ENCODE peak calls at places on chromosomes 12 and 14, in nine cellular contexts. One of them, this sample, is unnamed.

GRCh38 chr12:87136330-87136976 is 880.3 kb upstream of the MGAT4C start:
- DNase-seq in SW 1271: no peak
- DNase-seq in effector memory CD4-positive, alpha-beta T cell: no peak
- DNase-seq in kidney tubule cell: peak
- DNase-seq in lower lobe of right lung: no peak
- DNase-seq in activated naive CD4-positive, alpha-beta T cell treated with anti-CD3 and anti-CD28 coated beads, Interleukin-2, amount 10 ng/mL, durations not matched to agents 7 days and 5 days: no peak
- DNase-seq in AG09319: no peak
- DNase-seq in GM12878: no peak
- DNase-seq in fibroblast of the aortic adventitia: peak
- DNase-seq in this sample: no peak

GRCh38 chr14:37597538-37598084 is 2.2 kb downstream of the TTC6 start:
- DNase-seq in SW 1271: no peak
- DNase-seq in effector memory CD4-positive, alpha-beta T cell: no peak
- DNase-seq in kidney tubule cell: peak
- DNase-seq in lower lobe of right lung: no peak
- DNase-seq in activated naive CD4-positive, alpha-beta T cell treated with anti-CD3 and anti-CD28 coated beads, Interleukin-2, amount 10 ng/mL, durations not matched to agents 7 days and 5 days: no peak
- DNase-seq in AG09319: no peak
- DNase-seq in GM12878: no peak
- DNase-seq in fibroblast of the aortic adventitia: no peak
- DNase-seq in this sample: no peak

GRCh38 chr12:31321565-31322228 is 4.3 kb downstream of the SINHCAF start:
- DNase-seq in SW 1271: no peak
- DNase-seq in effector memory CD4-positive, alpha-beta T cell: no peak
- DNase-seq in kidney tubule cell: peak
- DNase-seq in lower lobe of right lung: no peak
- DNase-seq in activated naive CD4-positive, alpha-beta T cell treated with anti-CD3 and anti-CD28 coated beads, Interleukin-2, amount 10 ng/mL, durations not matched to agents 7 days and 5 days: no peak
- DNase-seq in AG09319: no peak
- DNase-seq in GM12878: no peak
- DNase-seq in fibroblast of the aortic adventitia: peak
- DNase-seq in this sample: no peak

GRCh38 chr12:64059685-64060084 is 162.4 kb downstream of the KICS2 start:
- DNase-seq in SW 1271: no peak
- DNase-seq in effector memory CD4-positive, alpha-beta T cell: no peak
- DNase-seq in kidney tubule cell: no peak
- DNase-seq in lower lobe of right lung: no peak
- DNase-seq in activated naive CD4-positive, alpha-beta T cell treated with anti-CD3 and anti-CD28 coated beads, Interleukin-2, amount 10 ng/mL, durations not matched to agents 7 days and 5 days: no peak
- DNase-seq in AG09319: no peak
- DNase-seq in GM12878: no peak
- DNase-seq in fibroblast of the aortic adventitia: no peak
- DNase-seq in this sample: no peak

GRCh38 chr14:77043177-77043983 is 14.9 kb upstream of the IRF2BPL start:
- DNase-seq in SW 1271: no peak
- DNase-seq in effector memory CD4-positive, alpha-beta T cell: no peak
- DNase-seq in kidney tubule cell: peak
- DNase-seq in lower lobe of right lung: no peak
- DNase-seq in activated naive CD4-positive, alpha-beta T cell treated with anti-CD3 and anti-CD28 coated beads, Interleukin-2, amount 10 ng/mL, durations not matched to agents 7 days and 5 days: peak
- DNase-seq in AG09319: peak
- DNase-seq in GM12878: peak
- DNase-seq in fibroblast of the aortic adventitia: peak
- DNase-seq in this sample: peak

GRCh38 chr14:101535232-101535631 is 26.1 kb upstream of the DIO3 start:
- DNase-seq in SW 1271: no peak
- DNase-seq in effector memory CD4-positive, alpha-beta T cell: no peak
- DNase-seq in kidney tubule cell: no peak
- DNase-seq in lower lobe of right lung: no peak
- DNase-seq in activated naive CD4-positive, alpha-beta T cell treated with anti-CD3 and anti-CD28 coated beads, Interleukin-2, amount 10 ng/mL, durations not matched to agents 7 days and 5 days: peak
- DNase-seq in AG09319: no peak
- DNase-seq in GM12878: no peak
- DNase-seq in fibroblast of the aortic adventitia: no peak
- DNase-seq in this sample: peak

GRCh38 chr12:52739963-52740362 is 36.6 kb upstream of the KRT77 start:
- DNase-seq in SW 1271: no peak
- DNase-seq in effector memory CD4-positive, alpha-beta T cell: no peak
- DNase-seq in kidney tubule cell: no peak
- DNase-seq in lower lobe of right lung: no peak
- DNase-seq in activated naive CD4-positive, alpha-beta T cell treated with anti-CD3 and anti-CD28 coated beads, Interleukin-2, amount 10 ng/mL, durations not matched to agents 7 days and 5 days: no peak
- DNase-seq in AG09319: no peak
- DNase-seq in GM12878: no peak
- DNase-seq in fibroblast of the aortic adventitia: no peak
- DNase-seq in this sample: no peak

GRCh38 chr14:68931063-68931462 is 48.0 kb downstream of the ACTN1 start:
- DNase-seq in SW 1271: no peak
- DNase-seq in effector memory CD4-positive, alpha-beta T cell: no peak
- DNase-seq in kidney tubule cell: no peak
- DNase-seq in lower lobe of right lung: no peak
- DNase-seq in activated naive CD4-positive, alpha-beta T cell treated with anti-CD3 and anti-CD28 coated beads, Interleukin-2, amount 10 ng/mL, durations not matched to agents 7 days and 5 days: no peak
- DNase-seq in AG09319: no peak
- DNase-seq in GM12878: no peak
- DNase-seq in fibroblast of the aortic adventitia: no peak
- DNase-seq in this sample: no peak

GRCh38 chr12:29131539-29131938 is 17.5 kb upstream of the FAR2 start:
- DNase-seq in SW 1271: no peak
- DNase-seq in effector memory CD4-positive, alpha-beta T cell: no peak
- DNase-seq in kidney tubule cell: no peak
- DNase-seq in lower lobe of right lung: no peak
- DNase-seq in activated naive CD4-positive, alpha-beta T cell treated with anti-CD3 and anti-CD28 coated beads, Interleukin-2, amount 10 ng/mL, durations not matched to agents 7 days and 5 days: no peak
- DNase-seq in AG09319: no peak
- DNase-seq in GM12878: no peak
- DNase-seq in fibroblast of the aortic adventitia: peak
- DNase-seq in this sample: no peak

GRCh38 chr12:12872139-12872933 is 19.0 kb upstream of the GPRC5A start:
- DNase-seq in SW 1271: peak
- DNase-seq in effector memory CD4-positive, alpha-beta T cell: no peak
- DNase-seq in kidney tubule cell: peak
- DNase-seq in lower lobe of right lung: peak
- DNase-seq in activated naive CD4-positive, alpha-beta T cell treated with anti-CD3 and anti-CD28 coated beads, Interleukin-2, amount 10 ng/mL, durations not matched to agents 7 days and 5 days: no peak
- DNase-seq in AG09319: no peak
- DNase-seq in GM12878: no peak
- DNase-seq in fibroblast of the aortic adventitia: peak
- DNase-seq in this sample: no peak

GRCh38 chr12:22974865-22975264 is 349.9 kb downstream of the ETNK1 start:
- DNase-seq in SW 1271: peak
- DNase-seq in effector memory CD4-positive, alpha-beta T cell: no peak
- DNase-seq in kidney tubule cell: peak
- DNase-seq in lower lobe of right lung: no peak
- DNase-seq in activated naive CD4-positive, alpha-beta T cell treated with anti-CD3 and anti-CD28 coated beads, Interleukin-2, amount 10 ng/mL, durations not matched to agents 7 days and 5 days: no peak
- DNase-seq in AG09319: peak
- DNase-seq in GM12878: no peak
- DNase-seq in fibroblast of the aortic adventitia: peak
- DNase-seq in this sample: no peak

GRCh38 chr12:80168936-80169335 is 69.6 kb downstream of the OTOGL start:
- DNase-seq in SW 1271: no peak
- DNase-seq in effector memory CD4-positive, alpha-beta T cell: no peak
- DNase-seq in kidney tubule cell: no peak
- DNase-seq in lower lobe of right lung: no peak
- DNase-seq in activated naive CD4-positive, alpha-beta T cell treated with anti-CD3 and anti-CD28 coated beads, Interleukin-2, amount 10 ng/mL, durations not matched to agents 7 days and 5 days: no peak
- DNase-seq in AG09319: no peak
- DNase-seq in GM12878: no peak
- DNase-seq in fibroblast of the aortic adventitia: no peak
- DNase-seq in this sample: no peak

GRCh38 chr14:100187247-100187833 is 27.9 kb upstream of the DEGS2 start:
- DNase-seq in SW 1271: no peak
- DNase-seq in effector memory CD4-positive, alpha-beta T cell: no peak
- DNase-seq in kidney tubule cell: no peak
- DNase-seq in lower lobe of right lung: peak
- DNase-seq in activated naive CD4-positive, alpha-beta T cell treated with anti-CD3 and anti-CD28 coated beads, Interleukin-2, amount 10 ng/mL, durations not matched to agents 7 days and 5 days: no peak
- DNase-seq in AG09319: no peak
- DNase-seq in GM12878: no peak
- DNase-seq in fibroblast of the aortic adventitia: no peak
- DNase-seq in this sample: no peak

GRCh38 chr12:94282675-94283074 is 134.3 kb downstream of the PLXNC1 start:
- DNase-seq in SW 1271: no peak
- DNase-seq in effector memory CD4-positive, alpha-beta T cell: peak
- DNase-seq in kidney tubule cell: no peak
- DNase-seq in lower lobe of right lung: peak
- DNase-seq in activated naive CD4-positive, alpha-beta T cell treated with anti-CD3 and anti-CD28 coated beads, Interleukin-2, amount 10 ng/mL, durations not matched to agents 7 days and 5 days: peak
- DNase-seq in AG09319: no peak
- DNase-seq in GM12878: no peak
- DNase-seq in fibroblast of the aortic adventitia: no peak
- DNase-seq in this sample: peak

GRCh38 chr14:77409131-77409533 is 14.2 kb downstream of the NOXRED1 start:
- DNase-seq in SW 1271: no peak
- DNase-seq in effector memory CD4-positive, alpha-beta T cell: no peak
- DNase-seq in kidney tubule cell: peak
- DNase-seq in lower lobe of right lung: no peak
- DNase-seq in activated naive CD4-positive, alpha-beta T cell treated with anti-CD3 and anti-CD28 coated beads, Interleukin-2, amount 10 ng/mL, durations not matched to agents 7 days and 5 days: no peak
- DNase-seq in AG09319: no peak
- DNase-seq in GM12878: no peak
- DNase-seq in fibroblast of the aortic adventitia: peak
- DNase-seq in this sample: peak

GRCh38 chr12:92080390-92081285 is 65.0 kb downstream of the BTG1 start:
- DNase-seq in SW 1271: peak
- DNase-seq in effector memory CD4-positive, alpha-beta T cell: no peak
- DNase-seq in kidney tubule cell: peak
- DNase-seq in lower lobe of right lung: no peak
- DNase-seq in activated naive CD4-positive, alpha-beta T cell treated with anti-CD3 and anti-CD28 coated beads, Interleukin-2, amount 10 ng/mL, durations not matched to agents 7 days and 5 days: peak
- DNase-seq in AG09319: peak
- DNase-seq in GM12878: no peak
- DNase-seq in fibroblast of the aortic adventitia: peak
- DNase-seq in this sample: peak

GRCh38 chr12:12791756-12792346 is 6.4 kb downstream of the APOLD1 start:
- DNase-seq in SW 1271: no peak
- DNase-seq in effector memory CD4-positive, alpha-beta T cell: no peak
- DNase-seq in kidney tubule cell: peak
- DNase-seq in lower lobe of right lung: no peak
- DNase-seq in activated naive CD4-positive, alpha-beta T cell treated with anti-CD3 and anti-CD28 coated beads, Interleukin-2, amount 10 ng/mL, durations not matched to agents 7 days and 5 days: no peak
- DNase-seq in AG09319: no peak
- DNase-seq in GM12878: no peak
- DNase-seq in fibroblast of the aortic adventitia: peak
- DNase-seq in this sample: no peak

GRCh38 chr14:52061890-52062289 is 7.0 kb downstream of the NID2 start:
- DNase-seq in SW 1271: no peak
- DNase-seq in effector memory CD4-positive, alpha-beta T cell: no peak
- DNase-seq in kidney tubule cell: no peak
- DNase-seq in lower lobe of right lung: no peak
- DNase-seq in activated naive CD4-positive, alpha-beta T cell treated with anti-CD3 and anti-CD28 coated beads, Interleukin-2, amount 10 ng/mL, durations not matched to agents 7 days and 5 days: no peak
- DNase-seq in AG09319: no peak
- DNase-seq in GM12878: no peak
- DNase-seq in fibroblast of the aortic adventitia: no peak
- DNase-seq in this sample: no peak

GRCh38 chr14:51342226-51342625 is 102.2 kb downstream of the TMX1 start:
- DNase-seq in SW 1271: no peak
- DNase-seq in effector memory CD4-positive, alpha-beta T cell: no peak
- DNase-seq in kidney tubule cell: peak
- DNase-seq in lower lobe of right lung: no peak
- DNase-seq in activated naive CD4-positive, alpha-beta T cell treated with anti-CD3 and anti-CD28 coated beads, Interleukin-2, amount 10 ng/mL, durations not matched to agents 7 days and 5 days: no peak
- DNase-seq in AG09319: no peak
- DNase-seq in GM12878: no peak
- DNase-seq in fibroblast of the aortic adventitia: peak
- DNase-seq in this sample: no peak

GRCh38 chr12:127107744-127108143 is 1159.2 kb upstream of the TMEM132C start:
- DNase-seq in SW 1271: no peak
- DNase-seq in effector memory CD4-positive, alpha-beta T cell: no peak
- DNase-seq in kidney tubule cell: peak
- DNase-seq in lower lobe of right lung: no peak
- DNase-seq in activated naive CD4-positive, alpha-beta T cell treated with anti-CD3 and anti-CD28 coated beads, Interleukin-2, amount 10 ng/mL, durations not matched to agents 7 days and 5 days: no peak
- DNase-seq in AG09319: no peak
- DNase-seq in GM12878: no peak
- DNase-seq in fibroblast of the aortic adventitia: no peak
- DNase-seq in this sample: peak

GRCh38 chr14:105180598-105181528 is at the start of gene NUDT14:
- DNase-seq in SW 1271: no peak
- DNase-seq in effector memory CD4-positive, alpha-beta T cell: peak
- DNase-seq in kidney tubule cell: peak
- DNase-seq in lower lobe of right lung: peak
- DNase-seq in activated naive CD4-positive, alpha-beta T cell treated with anti-CD3 and anti-CD28 coated beads, Interleukin-2, amount 10 ng/mL, durations not matched to agents 7 days and 5 days: peak
- DNase-seq in AG09319: no peak
- DNase-seq in GM12878: no peak
- DNase-seq in fibroblast of the aortic adventitia: peak
- DNase-seq in this sample: no peak

GRCh38 chr14:99416909-99417308 is 63.8 kb downstream of the SETD3 start:
- DNase-seq in SW 1271: no peak
- DNase-seq in effector memory CD4-positive, alpha-beta T cell: no peak
- DNase-seq in kidney tubule cell: no peak
- DNase-seq in lower lobe of right lung: no peak
- DNase-seq in activated naive CD4-positive, alpha-beta T cell treated with anti-CD3 and anti-CD28 coated beads, Interleukin-2, amount 10 ng/mL, durations not matched to agents 7 days and 5 days: no peak
- DNase-seq in AG09319: no peak
- DNase-seq in GM12878: no peak
- DNase-seq in fibroblast of the aortic adventitia: no peak
- DNase-seq in this sample: no peak

GRCh38 chr14:88901199-88901588 is 76.7 kb downstream of the TTC8 start:
- DNase-seq in SW 1271: no peak
- DNase-seq in effector memory CD4-positive, alpha-beta T cell: no peak
- DNase-seq in kidney tubule cell: no peak
- DNase-seq in lower lobe of right lung: no peak
- DNase-seq in activated naive CD4-positive, alpha-beta T cell treated with anti-CD3 and anti-CD28 coated beads, Interleukin-2, amount 10 ng/mL, durations not matched to agents 7 days and 5 days: no peak
- DNase-seq in AG09319: no peak
- DNase-seq in GM12878: no peak
- DNase-seq in fibroblast of the aortic adventitia: no peak
- DNase-seq in this sample: no peak

GRCh38 chr14:71628433-71628832 is 303.8 kb upstream of the RGS6 start:
- DNase-seq in SW 1271: no peak
- DNase-seq in effector memory CD4-positive, alpha-beta T cell: no peak
- DNase-seq in kidney tubule cell: no peak
- DNase-seq in lower lobe of right lung: no peak
- DNase-seq in activated naive CD4-positive, alpha-beta T cell treated with anti-CD3 and anti-CD28 coated beads, Interleukin-2, amount 10 ng/mL, durations not matched to agents 7 days and 5 days: no peak
- DNase-seq in AG09319: no peak
- DNase-seq in GM12878: no peak
- DNase-seq in fibroblast of the aortic adventitia: no peak
- DNase-seq in this sample: no peak

GRCh38 chr14:90774316-90774715 is 41.9 kb downstream of the TTC7B start:
- DNase-seq in SW 1271: no peak
- DNase-seq in effector memory CD4-positive, alpha-beta T cell: no peak
- DNase-seq in kidney tubule cell: no peak
- DNase-seq in lower lobe of right lung: no peak
- DNase-seq in activated naive CD4-positive, alpha-beta T cell treated with anti-CD3 and anti-CD28 coated beads, Interleukin-2, amount 10 ng/mL, durations not matched to agents 7 days and 5 days: no peak
- DNase-seq in AG09319: no peak
- DNase-seq in GM12878: no peak
- DNase-seq in fibroblast of the aortic adventitia: no peak
- DNase-seq in this sample: no peak

GRCh38 chr12:51441583-51441982 is 17.0 kb downstream of the SLC4A8 start:
- DNase-seq in SW 1271: no peak
- DNase-seq in effector memory CD4-positive, alpha-beta T cell: no peak
- DNase-seq in kidney tubule cell: no peak
- DNase-seq in lower lobe of right lung: no peak
- DNase-seq in activated naive CD4-positive, alpha-beta T cell treated with anti-CD3 and anti-CD28 coated beads, Interleukin-2, amount 10 ng/mL, durations not matched to agents 7 days and 5 days: peak
- DNase-seq in AG09319: peak
- DNase-seq in GM12878: no peak
- DNase-seq in fibroblast of the aortic adventitia: peak
- DNase-seq in this sample: peak

GRCh38 chr14:55720796-55721195 is 140.8 kb downstream of the KTN1 start:
- DNase-seq in SW 1271: no peak
- DNase-seq in effector memory CD4-positive, alpha-beta T cell: no peak
- DNase-seq in kidney tubule cell: no peak
- DNase-seq in lower lobe of right lung: no peak
- DNase-seq in activated naive CD4-positive, alpha-beta T cell treated with anti-CD3 and anti-CD28 coated beads, Interleukin-2, amount 10 ng/mL, durations not matched to agents 7 days and 5 days: no peak
- DNase-seq in AG09319: no peak
- DNase-seq in GM12878: no peak
- DNase-seq in fibroblast of the aortic adventitia: no peak
- DNase-seq in this sample: no peak

GRCh38 chr12:121085842-121086353 is 46.8 kb upstream of the P2RX7 start:
- DNase-seq in SW 1271: no peak
- DNase-seq in effector memory CD4-positive, alpha-beta T cell: no peak
- DNase-seq in kidney tubule cell: no peak
- DNase-seq in lower lobe of right lung: no peak
- DNase-seq in activated naive CD4-positive, alpha-beta T cell treated with anti-CD3 and anti-CD28 coated beads, Interleukin-2, amount 10 ng/mL, durations not matched to agents 7 days and 5 days: no peak
- DNase-seq in AG09319: no peak
- DNase-seq in GM12878: no peak
- DNase-seq in fibroblast of the aortic adventitia: no peak
- DNase-seq in this sample: no peak

GRCh38 chr14:67577181-67577580 is 22.9 kb downstream of the PIGH start:
- DNase-seq in SW 1271: no peak
- DNase-seq in effector memory CD4-positive, alpha-beta T cell: no peak
- DNase-seq in kidney tubule cell: no peak
- DNase-seq in lower lobe of right lung: peak
- DNase-seq in activated naive CD4-positive, alpha-beta T cell treated with anti-CD3 and anti-CD28 coated beads, Interleukin-2, amount 10 ng/mL, durations not matched to agents 7 days and 5 days: no peak
- DNase-seq in AG09319: no peak
- DNase-seq in GM12878: no peak
- DNase-seq in fibroblast of the aortic adventitia: no peak
- DNase-seq in this sample: no peak

GRCh38 chr14:89399594-89400068 is 17.4 kb downstream of the FOXN3 start:
- DNase-seq in SW 1271: no peak
- DNase-seq in effector memory CD4-positive, alpha-beta T cell: no peak
- DNase-seq in kidney tubule cell: peak
- DNase-seq in lower lobe of right lung: no peak
- DNase-seq in activated naive CD4-positive, alpha-beta T cell treated with anti-CD3 and anti-CD28 coated beads, Interleukin-2, amount 10 ng/mL, durations not matched to agents 7 days and 5 days: no peak
- DNase-seq in AG09319: peak
- DNase-seq in GM12878: no peak
- DNase-seq in fibroblast of the aortic adventitia: peak
- DNase-seq in this sample: peak

GRCh38 chr12:23906329-23906728 is 43.1 kb downstream of the SOX5 start:
- DNase-seq in SW 1271: no peak
- DNase-seq in effector memory CD4-positive, alpha-beta T cell: no peak
- DNase-seq in kidney tubule cell: peak
- DNase-seq in lower lobe of right lung: no peak
- DNase-seq in activated naive CD4-positive, alpha-beta T cell treated with anti-CD3 and anti-CD28 coated beads, Interleukin-2, amount 10 ng/mL, durations not matched to agents 7 days and 5 days: no peak
- DNase-seq in AG09319: no peak
- DNase-seq in GM12878: no peak
- DNase-seq in fibroblast of the aortic adventitia: peak
- DNase-seq in this sample: no peak

This sample was measured in Jurkat, Clone E6-1.